ENCODE peak calls at places on chromosome 7, in seven cellular contexts. U is hepatocyte; K is adrenal gland; M is CD8-positive, alpha-beta memory T cell; E is retinal pigment epithelial cell; X is Peyer's patch; C is GM23248. G is an unnamed sample.

GRCh38 chr7:140014123-140014522 is 48.6 kb downstream of the PARP12 start:
- DNase-seq in U (no peak), K (no peak), M (no peak), E (no peak), X (no peak), C (no peak), G (no peak)

GRCh38 chr7:25656581-25657026 is 428.3 kb upstream of the NPVF start:
- DNase-seq in U (peak), K (no peak), M (no peak), E (peak), X (no peak), C (peak), G (peak)

GRCh38 chr7:151311294-151311864 is 30.2 kb upstream of the NUB1 start:
- DNase-seq in U (no peak), K (no peak), M (no peak), E (no peak), X (no peak), C (peak), G (no peak)

GRCh38 chr7:156829669-156830336 is 63.2 kb downstream of the LMBR1 start:
- DNase-seq in U (no peak), K (no peak), M (no peak), E (no peak), X (no peak), C (no peak), G (no peak)

GRCh38 chr7:123533929-123534382 is 439 bp downstream of the IQUB start:
- DNase-seq in U (no peak), K (no peak), M (no peak), E (no peak), X (no peak), C (no peak), G (peak)

GRCh38 chr7:107164092-107164491 is 4.7 kb upstream of the HBP1 start:
- DNase-seq in U (no peak), K (no peak), M (no peak), E (no peak), X (no peak), C (no peak), G (no peak)

GRCh38 chr7:101519324-101520017 is 109.6 kb downstream of the MYL10 start:
- DNase-seq in U (peak), K (no peak), M (no peak), E (no peak), X (no peak), C (peak), G (peak)

GRCh38 chr7:49483142-49483541 is 290.3 kb upstream of the VWC2 start:
- DNase-seq in U (no peak), K (no peak), M (no peak), E (no peak), X (no peak), C (no peak), G (no peak)

GRCh38 chr7:47376991-47377590 is 204.8 kb downstream of the TNS3 start:
- DNase-seq in U (no peak), K (no peak), M (no peak), E (no peak), X (peak), C (no peak), G (no peak)

GRCh38 chr7:121278120-121279021 is 50.4 kb upstream of the WNT16 start:
- DNase-seq in U (no peak), K (no peak), M (no peak), E (no peak), X (no peak), C (peak), G (peak)

GRCh38 chr7:156764016-156764669 is 123.6 kb downstream of the RNF32 start:
- DNase-seq in U (peak), K (peak), M (no peak), E (peak), X (peak), C (peak), G (peak)

GRCh38 chr7:143900230-143900766 is 1.7 kb downstream of the TCAF1 start:
- DNase-seq in U (peak), K (no peak), M (no peak), E (no peak), X (peak), C (peak), G (no peak)

GRCh38 chr7:82789883-82790609 is 346.5 kb upstream of the CACNA2D1 start:
- DNase-seq in U (no peak), K (no peak), M (no peak), E (no peak), X (no peak), C (peak), G (peak)

GRCh38 chr7:100476903-100477870 is 1.8 kb downstream of the TSC22D4 start:
- DNase-seq in U (no peak), K (no peak), M (peak), E (no peak), X (peak), C (peak), G (no peak)

GRCh38 chr7:100477871-100478248 is 1.2 kb downstream of the TSC22D4 start:
- DNase-seq in U (no peak), K (no peak), M (no peak), E (no peak), X (no peak), C (peak), G (no peak)

GRCh38 chr7:100476108-100476780 is 2.8 kb downstream of the TSC22D4 start:
- DNase-seq in U (no peak), K (no peak), M (no peak), E (no peak), X (no peak), C (peak), G (no peak)

GRCh38 chr7:100472854-100473499 is 6.0 kb downstream of the TSC22D4 start:
- DNase-seq in U (no peak), K (no peak), M (no peak), E (no peak), X (no peak), C (peak), G (peak)

GRCh38 chr7:100475549-100475948 is 3.5 kb downstream of the TSC22D4 start:
- DNase-seq in U (peak), K (no peak), M (no peak), E (no peak), X (no peak), C (no peak), G (no peak)
- H3K4me3 ChIP-seq in U (no peak), K (no peak), M (peak), E (no peak), X (peak), C (no peak), G (peak)

DNA sequence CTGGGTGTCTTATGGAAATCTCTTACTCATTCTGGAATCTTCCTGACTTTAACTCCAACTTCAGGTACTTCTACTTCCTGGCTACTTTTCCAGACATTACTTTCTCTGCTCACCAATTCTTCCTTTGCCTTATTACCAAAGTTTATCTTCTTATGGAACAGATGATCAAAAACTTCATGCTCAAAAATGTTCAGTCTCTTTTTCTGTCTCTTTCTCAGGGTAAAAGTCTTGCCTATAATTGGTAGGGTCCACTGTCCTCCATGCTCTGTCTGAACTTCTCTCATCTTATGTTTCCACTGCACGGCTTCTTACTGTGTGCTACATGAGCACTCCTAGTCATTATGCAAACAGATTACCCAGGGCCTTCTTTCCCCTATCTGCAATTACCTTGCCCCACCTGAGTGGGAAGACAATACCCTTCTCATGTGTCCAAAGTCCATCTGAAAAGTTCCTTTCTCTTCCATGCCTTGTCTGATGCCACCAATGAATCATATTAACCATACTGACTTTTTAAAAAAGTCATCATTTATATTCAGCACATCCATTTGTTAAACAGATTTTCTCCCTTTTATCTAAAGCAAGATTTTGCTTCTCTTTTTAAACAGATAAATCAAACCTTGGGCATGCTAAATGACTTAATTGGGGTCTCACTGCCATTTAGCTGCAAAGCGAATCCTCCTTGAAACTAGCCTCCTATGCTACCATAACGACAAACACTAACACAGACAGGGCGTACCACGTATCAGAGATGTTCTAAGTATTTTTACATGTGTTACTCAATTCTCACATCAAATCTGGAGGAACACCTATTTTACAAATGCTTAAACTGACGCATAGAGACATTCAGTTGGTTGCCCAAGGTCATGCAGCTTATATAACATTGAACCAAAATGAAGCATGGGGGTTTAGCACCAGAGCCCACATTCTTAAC is 48.8 kb downstream of the SEMA3C start:
- DNase-seq in U (peak), K (no peak), M (no peak), E (no peak), X (no peak), C (no peak), G (no peak)
- H3K4me3 ChIP-seq in U (no peak), K (no peak), M (no peak), E (no peak), X (no peak), C (no peak), G (no peak)

DNA sequence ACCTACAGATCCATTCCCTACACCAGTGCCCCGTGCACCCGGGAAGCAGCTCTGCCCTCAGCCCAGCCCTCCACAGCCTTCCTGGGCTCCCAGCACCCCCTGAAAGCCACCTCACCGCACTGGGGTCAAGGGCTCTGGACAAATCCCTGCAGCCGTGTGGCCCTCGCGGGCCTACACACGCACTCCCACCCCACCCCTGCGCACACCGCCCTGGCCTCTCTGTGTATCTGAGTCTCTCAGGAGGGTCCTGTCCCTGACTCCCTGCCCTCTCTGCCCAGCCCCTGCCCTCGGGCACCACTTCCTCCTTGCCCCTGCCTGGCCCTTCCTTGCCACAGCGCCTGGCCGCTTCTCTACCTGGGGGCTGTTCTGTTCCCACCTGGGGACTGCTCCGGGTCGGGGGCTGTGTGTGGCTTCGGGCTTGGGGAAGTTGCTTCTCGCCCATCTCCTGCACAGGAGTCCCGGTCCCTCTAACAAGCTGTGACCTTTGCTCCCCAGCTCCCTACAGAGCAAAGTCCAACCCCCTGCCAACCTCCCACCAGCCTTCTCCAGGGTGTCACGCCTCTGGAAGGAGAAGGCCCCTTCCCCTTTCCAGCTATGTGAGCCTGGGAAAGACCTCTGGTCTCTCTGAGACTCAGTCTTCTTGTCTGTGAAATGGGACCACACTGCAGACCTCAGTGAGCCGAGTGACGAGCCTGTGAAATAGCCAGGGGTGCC is 1.5 kb downstream of the TMEM184A start:
- DNase-seq in U (no peak), K (no peak), M (no peak), E (no peak), X (no peak), C (no peak), G (no peak)
- H3K4me3 ChIP-seq in U (no peak), K (no peak), M (no peak), E (no peak), X (no peak), C (no peak), G (no peak)

GRCh38 chr7:128936798-128937197 is 929 bp upstream of the IRF5 start:
- DNase-seq in U (no peak), K (no peak), M (no peak), E (no peak), X (peak), C (no peak), G (no peak)

GRCh38 chr7:128931965-128932861 is 5.5 kb upstream of the IRF5 start:
- DNase-seq in U (no peak), K (no peak), M (no peak), E (no peak), X (peak), C (no peak), G (no peak)

GRCh38 chr7:128931186-128931798 is 6.4 kb upstream of the IRF5 start:
- DNase-seq in U (no peak), K (no peak), M (no peak), E (no peak), X (peak), C (no peak), G (no peak)

GRCh38 chr7:128934361-128935352 is 3.1 kb upstream of the IRF5 start:
- DNase-seq in U (no peak), K (no peak), M (no peak), E (no peak), X (peak), C (no peak), G (no peak)

GRCh38 chr7:128932862-128933821 is 4.6 kb upstream of the IRF5 start:
- DNase-seq in U (no peak), K (no peak), M (peak), E (no peak), X (peak), C (no peak), G (no peak)
- H3K4me3 ChIP-seq in U (no peak), K (no peak), M (peak), E (no peak), X (peak), C (no peak), G (no peak)

GRCh38 chr7:378041-378420 is 88.1 kb downstream of the FOXL3 start:
- DNase-seq in U (no peak), K (no peak), M (no peak), E (no peak), X (peak), C (no peak), G (no peak)

GRCh38 chr7:380724-381210 is 90.8 kb downstream of the FOXL3 start:
- DNase-seq in U (no peak), K (peak), M (no peak), E (no peak), X (peak), C (no peak), G (no peak)

GRCh38 chr7:378551-379455 is 88.8 kb downstream of the FOXL3 start:
- DNase-seq in U (no peak), K (peak), M (no peak), E (no peak), X (peak), C (peak), G (no peak)

GRCh38 chr7:380226-380550 is 90.2 kb downstream of the FOXL3 start:
- DNase-seq in U (no peak), K (no peak), M (no peak), E (no peak), X (peak), C (no peak), G (no peak)

GRCh38 chr7:379456-380225 is 89.7 kb downstream of the FOXL3 start:
- DNase-seq in U (no peak), K (peak), M (peak), E (no peak), X (peak), C (peak), G (no peak)
- H3K4me3 ChIP-seq in U (no peak), K (peak), M (no peak), E (no peak), X (peak), C (no peak), G (no peak)

GRCh38 chr7:27102578-27103442 is at the start of gene HOXA2:
- DNase-seq in U (no peak), K (no peak), M (no peak), E (no peak), X (peak), C (no peak), G (peak)

GRCh38 chr7:27103489-27104226 is 1.2 kb upstream of the HOXA2 start:
- DNase-seq in U (no peak), K (no peak), M (no peak), E (no peak), X (peak), C (no peak), G (peak)

GRCh38 chr7:27106181-27106905 is 3.9 kb upstream of the HOXA2 start:
- DNase-seq in U (no peak), K (no peak), M (no peak), E (no peak), X (no peak), C (no peak), G (peak)

GRCh38 chr7:27105161-27106122 is 3.0 kb upstream of the HOXA2 start:
- DNase-seq in U (no peak), K (no peak), M (no peak), E (no peak), X (no peak), C (no peak), G (peak)

GRCh38 chr7:27104244-27105149 is 2.0 kb upstream of the HOXA2 start:
- DNase-seq in U (no peak), K (no peak), M (no peak), E (no peak), X (no peak), C (no peak), G (peak)
- H3K4me3 ChIP-seq in U (no peak), K (peak), M (no peak), E (no peak), X (no peak), C (no peak), G (peak)

GRCh38 chr7:1234794-1235500 is 2.3 kb downstream of the UNCX start:
- DNase-seq in U (no peak), K (no peak), M (no peak), E (no peak), X (no peak), C (no peak), G (no peak)
- H3K4me3 ChIP-seq in U (no peak), K (no peak), M (no peak), E (no peak), X (no peak), C (no peak), G (no peak)

GRCh38 chr7:134552105-134552504 is 3.2 kb downstream of the AKR1B15 start:
- DNase-seq in U (peak), K (no peak), M (no peak), E (no peak), X (peak), C (peak), G (peak)

GRCh38 chr7:134546903-134547737 is 1.8 kb upstream of the AKR1B15 start:
- DNase-seq in U (peak), K (peak), M (peak), E (no peak), X (peak), C (no peak), G (peak)

GRCh38 chr7:134548877-134549276 is at the start of gene AKR1B15:
- DNase-seq in U (no peak), K (no peak), M (no peak), E (no peak), X (no peak), C (peak), G (no peak)

GRCh38 chr7:134547738-134548054 is 1.2 kb upstream of the AKR1B15 start:
- DNase-seq in U (peak), K (peak), M (no peak), E (no peak), X (peak), C (peak), G (peak)

DNA sequence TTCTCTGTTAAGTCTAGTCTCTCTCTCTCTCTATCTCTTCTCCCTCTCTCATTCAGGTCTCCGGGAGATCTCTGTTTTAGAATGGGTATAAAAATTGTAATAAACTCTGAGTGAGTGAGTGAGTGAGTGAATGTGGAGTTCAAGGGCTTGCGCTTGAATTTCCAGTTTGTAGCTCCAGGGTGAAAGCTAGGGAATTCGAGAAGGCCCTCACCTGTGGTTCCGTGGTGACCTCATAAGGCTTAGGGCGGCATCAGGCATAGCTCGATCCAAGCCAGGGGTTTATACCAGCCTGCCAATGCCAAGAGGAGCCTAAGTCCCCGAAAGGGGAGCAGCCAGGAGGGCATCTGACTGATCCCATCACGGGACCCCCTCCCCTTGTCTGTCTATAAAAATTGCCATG is 456 bp downstream of the AKR1B15 start:
- DNase-seq in U (no peak), K (no peak), M (no peak), E (no peak), X (no peak), C (no peak), G (no peak)
- H3K4me3 ChIP-seq in U (no peak), K (no peak), M (no peak), E (no peak), X (no peak), C (no peak), G (no peak)

G was measured in fibroblast of the aortic adventitia.